ENCODE peak calls at places on chromosomes 2 and 18, in four cellular contexts. D, K, F and J are unnamed samples.

GRCh38 chr18:52499018-52499417 is 159.0 kb downstream of the DCC start:
- DNase-seq in D (no peak), F (peak; percentile 9), K (no peak), J (no peak)

GRCh38 chr2:144712277-144712944 is 192.5 kb upstream of the ZEB2 start:
- DNase-seq in D (no peak), F (no peak), K (no peak), J (no peak)

GRCh38 chr2:3305952-3306351 is 71.7 kb downstream of the EIPR1 start:
- DNase-seq in F (no peak), K (no peak), D (no peak), J (no peak)

GRCh38 chr2:143732076-143732475 is 602.9 kb downstream of the ARHGAP15 start:
- DNase-seq in D (no peak), K (no peak), F (no peak), J (no peak)

GRCh38 chr18:76405761-76406356 is 89.2 kb downstream of the ZNF516 start:
- DNase-seq in D (no peak), K (peak; percentile 47), F (peak; percentile 55), J (peak; percentile 70)

GRCh38 chr2:205755923-205756322 is 73.6 kb downstream of the NRP2 start:
- DNase-seq in F (no peak), K (no peak), D (no peak), J (no peak)

GRCh38 chr2:86628091-86628522 is 4.4 kb upstream of the RNF103 start:
- DNase-seq in F (no peak), K (no peak), D (no peak), J (peak; percentile 49)

GRCh38 chr2:69625078-69625788 is 18.3 kb downstream of the AAK1 start:
- DNase-seq in D (no peak), K (no peak), F (no peak), J (no peak)

GRCh38 chr2:239905306-239905705 is 119.8 kb downstream of the NDUFA10 start:
- DNase-seq in K (no peak), F (no peak), D (no peak), J (no peak)